ENCODE peak calls at places on chromosomes 13 and 19, in five cellular contexts. U, H, O, N and D are unnamed samples.
A peak's percentile ranks its signal among the peaks of the same experiment; 100 is the strongest.

GRCh38 chr19:12913871-12914690 is 5.0 kb downstream of the SYCE2 start:
- DNase-seq in N (peak; percentile 84), O (no peak), U (no peak), H (peak; percentile 96), D (peak; percentile 47)

GRCh38 chr13:49610176-49610575 is 18.1 kb upstream of the ARL11 start:
- DNase-seq in U (no peak), N (no peak), H (no peak), O (no peak), D (no peak)

GRCh38 chr19:33401683-33402420 is 28.3 kb downstream of the CEBPG start:
- DNase-seq in O (no peak), N (peak; percentile 64), U (no peak), H (no peak), D (no peak)

GRCh38 chr19:31249217-31249616 is 100.0 kb downstream of the TSHZ3 start:
- DNase-seq in O (no peak), N (no peak), H (no peak), U (no peak), D (no peak)

GRCh38 chr19:31349160-31349881 is at the start of gene TSHZ3:
- DNase-seq in O (peak; percentile 80), H (peak; percentile 43), N (peak; percentile 91), U (peak; percentile 91), D (peak; percentile 56)

GRCh38 chr13:45626731-45627374 is 11.3 kb upstream of the ERICH6B start:
- DNase-seq in O (no peak), U (no peak), H (peak; percentile 72), N (no peak), D (no peak)

GRCh38 chr19:48308695-48309586 is 16.4 kb upstream of the EMP3 start:
- DNase-seq in H (peak; percentile 83), N (no peak), U (no peak), O (no peak), D (no peak)

GRCh38 chr19:49956113-49956491 is 4.9 kb downstream of the SIGLEC11 start:
- DNase-seq in N (no peak), H (no peak), U (no peak), O (no peak), D (no peak)

GRCh38 chr13:70162141-70162540 is 53.9 kb upstream of the KLHL1 start:
- DNase-seq in N (no peak), H (no peak), O (no peak), U (no peak), D (no peak)

GRCh38 chr19:16834747-16835146 is 5.5 kb downstream of the SIN3B start:
- DNase-seq in U (no peak), N (no peak), O (no peak), H (no peak), D (no peak)

GRCh38 chr13:106593131-106593530 is 25.2 kb upstream of the ARGLU1 start:
- DNase-seq in O (no peak), U (no peak), H (peak; percentile 49), N (no peak), D (no peak)

GRCh38 chr13:82713681-82714405 is 1168.4 kb downstream of the SLITRK1 start:
- DNase-seq in U (no peak), H (no peak), O (no peak), N (no peak), D (no peak)

GRCh38 chr19:8367327-8368001 is 3.5 kb downstream of the ANGPTL4 start:
- DNase-seq in N (peak; percentile 78), U (peak; percentile 85), O (peak; percentile 93), H (peak; percentile 55), D (peak; percentile 97)

GRCh38 chr19:35037716-35038622 is 3.6 kb upstream of the HPN start:
- DNase-seq in H (no peak), O (no peak), U (no peak), N (no peak), D (no peak)

GRCh38 chr13:48571121-48571901 is 38.4 kb upstream of the RCBTB2 start:
- DNase-seq in H (peak; percentile 53), N (no peak), U (no peak), O (no peak), D (no peak)

GRCh38 chr19:51564791-51565190 is 6.3 kb upstream of the ZNF175 start:
- DNase-seq in O (no peak), U (no peak), N (no peak), H (peak; percentile 91), D (no peak)

GRCh38 chr13:106468207-106468606 is 67.3 kb downstream of the EFNB2 start:
- DNase-seq in U (no peak), N (no peak), O (no peak), H (no peak), D (no peak)

GRCh38 chr19:53809518-53810186 is 14.5 kb downstream of the NLRP12 start:
- DNase-seq in U (no peak), H (peak; percentile 73), O (no peak), N (no peak), D (no peak)

GRCh38 chr19:34502582-34503545 is 21.3 kb downstream of the WTIP start:
- DNase-seq in N (no peak), U (no peak), O (no peak), H (peak; percentile 8), D (peak; percentile 80)

GRCh38 chr13:27770809-27771208 is 21.5 kb upstream of the GSX1 start:
- DNase-seq in U (no peak), O (no peak), H (peak; percentile 61), N (no peak), D (peak; percentile 43)

GRCh38 chr13:32938907-32939306 is 77.3 kb upstream of the KL start:
- DNase-seq in H (peak; percentile 6), N (no peak), U (no peak), O (no peak), D (no peak)

GRCh38 chr19:18097217-18097992 is at the start of gene MAST3:
- DNase-seq in O (peak; percentile 96), H (peak; percentile 87), N (peak; percentile 97), U (peak; percentile 50), D (peak; percentile 95)

GRCh38 chr19:23392706-23393105 is 2.6 kb downstream of the ZNF91 start:
- DNase-seq in O (no peak), N (no peak), H (peak; percentile 34), U (no peak), D (no peak)

GRCh38 chr19:23391239-23391638 is 4.0 kb downstream of the ZNF91 start:
- DNase-seq in O (no peak), U (no peak), H (no peak), N (no peak), D (no peak)

GRCh38 chr19:23393121-23393520 is 2.1 kb downstream of the ZNF91 start:
- DNase-seq in O (no peak), U (no peak), H (no peak), N (no peak), D (no peak)

GRCh38 chr19:23399443-23399842 is 4.2 kb upstream of the ZNF91 start:
- DNase-seq in N (no peak), H (no peak), O (no peak), U (no peak), D (no peak)

DNA sequence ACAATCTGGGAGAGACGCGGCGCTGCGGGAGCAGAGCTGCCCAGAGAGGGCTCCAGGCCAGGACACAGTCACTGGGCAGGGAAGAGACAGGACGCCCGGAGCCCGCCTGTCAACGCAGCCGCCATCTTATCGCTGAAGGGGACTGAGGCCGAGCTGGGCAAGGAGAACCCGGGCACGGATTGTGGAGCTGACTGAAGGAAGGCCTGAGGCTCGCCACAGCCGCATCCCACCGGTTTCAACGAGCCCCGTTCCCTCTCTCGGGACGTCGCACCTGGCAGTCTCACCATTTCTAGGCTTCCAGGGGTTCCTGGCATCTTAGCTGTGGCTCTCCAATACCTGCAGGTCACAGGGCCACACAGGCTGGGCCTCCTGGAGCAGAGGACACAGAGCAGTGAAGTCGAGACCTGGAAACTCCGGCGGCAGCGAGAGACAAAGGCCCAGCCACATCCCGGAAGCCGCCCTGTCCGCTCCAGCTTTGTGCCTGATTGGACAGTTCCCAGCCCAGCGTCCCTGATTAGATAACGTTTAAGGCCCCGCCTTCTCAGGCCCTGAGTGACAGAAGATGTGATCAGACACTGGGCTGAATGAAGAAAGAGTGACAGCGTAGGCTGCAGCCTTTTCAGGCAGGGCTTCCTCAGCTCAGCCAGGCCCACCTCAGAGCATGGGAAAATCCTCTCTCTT is at the start of gene ZNF91:
- DNase-seq in N (peak; percentile 97), U (peak; percentile 97), H (peak; percentile 98), O (peak; percentile 51), D (peak; percentile 98)
- TF ChIP-seq POLR2A in N (peak; percentile 75), U (peak; percentile 84), H (peak; percentile 93), O (peak; percentile 79), D (no peak)

GRCh38 chr19:3923912-3924311 is 9.0 kb upstream of the NMRK2 start:
- DNase-seq in O (no peak), H (no peak), N (no peak), U (no peak), D (no peak)
- TF ChIP-seq POLR2A in O (no peak), H (no peak), N (no peak), U (no peak), D (no peak)

DNA sequence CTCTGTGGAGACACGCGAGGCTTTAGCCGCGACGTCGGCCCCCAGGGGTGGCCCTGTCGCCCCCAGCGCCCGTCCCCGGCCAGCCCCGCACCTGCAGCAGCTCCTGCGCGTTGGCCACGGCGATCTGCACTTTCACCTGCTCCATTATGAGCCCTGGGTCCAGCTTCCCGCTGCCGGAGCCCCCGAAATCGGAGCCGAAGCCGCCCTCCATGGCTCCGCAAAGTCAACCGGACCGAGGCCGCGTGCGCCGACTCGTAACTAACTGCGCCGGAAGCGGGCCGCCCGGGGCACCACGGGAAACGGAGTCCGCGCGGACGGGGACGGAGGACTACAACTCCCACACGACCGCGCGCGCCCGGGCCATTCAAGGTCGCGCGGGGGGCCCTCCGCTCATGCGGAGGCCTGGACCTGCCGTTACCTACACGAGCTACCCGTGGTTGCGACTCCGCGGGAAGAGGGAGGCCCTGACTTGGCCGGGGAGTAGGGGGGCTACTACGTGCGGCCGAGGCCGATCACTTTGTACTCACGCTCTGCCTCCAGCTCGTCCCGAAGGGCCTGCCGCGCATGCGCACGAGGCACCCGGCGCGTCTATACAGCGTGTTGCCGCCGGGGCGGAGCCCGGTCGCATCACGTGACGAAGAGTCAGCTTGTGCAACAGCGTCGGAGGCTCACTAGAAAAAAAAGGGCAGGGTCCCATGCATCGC is at the start of gene TIMM13:
- DNase-seq in N (peak; percentile 98), H (peak; percentile 91), O (peak; percentile 100), U (peak; percentile 95), D (peak; percentile 99)
- TF ChIP-seq POLR2A in N (no peak), H (peak; percentile 35), O (peak; percentile 47), U (peak; percentile 72), D (no peak)

DNA sequence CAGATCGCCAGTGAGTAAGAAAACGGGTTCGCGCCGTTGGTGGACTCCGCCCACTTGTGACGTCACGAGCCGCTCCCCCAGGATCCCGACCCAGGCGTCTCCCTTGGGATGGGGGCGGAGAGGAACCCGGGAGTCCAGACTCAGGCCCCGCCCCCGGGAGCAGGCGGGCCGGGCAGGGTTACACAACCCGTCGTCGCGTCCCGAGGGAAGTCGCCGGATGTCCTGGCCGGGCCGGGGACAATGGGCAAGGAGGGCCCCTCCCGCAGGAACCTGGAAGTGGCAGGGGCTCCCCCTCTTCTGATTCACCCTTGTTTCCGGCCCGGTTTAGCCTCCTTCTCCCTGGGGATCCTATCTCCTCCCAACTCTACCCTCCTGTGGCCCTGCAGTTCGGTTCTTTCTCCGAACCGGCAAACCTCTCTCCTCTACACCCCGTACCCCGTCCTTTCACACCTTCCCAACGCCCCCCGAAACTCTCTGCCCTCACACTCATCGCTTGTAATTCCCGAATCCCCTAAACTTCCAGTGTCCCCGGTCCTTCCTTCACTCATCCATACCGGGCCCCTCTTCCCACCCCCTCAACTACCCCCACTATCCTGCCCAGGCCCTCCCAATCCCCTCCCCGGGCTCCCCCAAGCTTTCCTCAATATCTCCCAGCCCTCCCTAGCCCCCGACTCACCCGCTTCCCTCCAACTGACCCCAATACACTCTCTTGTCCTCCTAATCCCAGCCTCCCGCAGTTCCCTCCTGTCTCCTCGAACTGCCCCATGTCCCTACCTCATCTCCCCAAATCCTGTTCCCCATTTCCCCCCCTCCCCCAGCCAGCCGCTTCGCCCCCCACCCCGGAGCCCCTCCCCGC is 20.0 kb upstream of the ERCC1 start:
- DNase-seq in H (peak; percentile 93), O (peak; percentile 79), U (peak; percentile 96), N (peak; percentile 94), D (peak; percentile 100)
- TF ChIP-seq POLR2A in H (no peak), O (no peak), U (peak; percentile 85), N (no peak), D (no peak)